ENCODE peak calls at places on chromosome 4, in six cellular contexts. P, W, M, O, R and V are unnamed samples.
A peak's percentile ranks its signal among the peaks of the same experiment; 100 is the strongest.

GRCh38 chr4:24763631-24764302 is 31.6 kb upstream of the SOD3 start:
- ATAC-seq in M (no peak), R (peak; percentile 99), P (no peak), W (no peak), O (peak; percentile 97), V (peak; percentile 96)

GRCh38 chr4:38625508-38625907 is 38.5 kb upstream of the KLF3 start:
- ATAC-seq in O (no peak), W (no peak), P (no peak), M (no peak), R (no peak), V (no peak)

GRCh38 chr4:3062466-3062865 is 11.9 kb downstream of the HTT-AS start:
- ATAC-seq in R (no peak), M (no peak), P (no peak), O (no peak), W (no peak), V (no peak)

GRCh38 chr4:140579278-140579677 is 10.5 kb upstream of the UCP1 start:
- ATAC-seq in W (no peak), R (no peak), M (no peak), O (peak; percentile 50), P (no peak), V (no peak)

GRCh38 chr4:184345573-184345922 is 127.9 kb upstream of the ENPP6 start:
- ATAC-seq in M (no peak), P (no peak), W (no peak), R (peak; percentile 63), O (no peak), V (no peak)

GRCh38 chr4:184262901-184263300 is 45.2 kb upstream of the ENPP6 start:
- ATAC-seq in O (peak; percentile 86), R (no peak), P (no peak), M (no peak), W (peak; percentile 72), V (no peak)

GRCh38 chr4:40238700-40239548 is 42.1 kb downstream of the RHOH start:
- ATAC-seq in P (no peak), O (no peak), R (no peak), W (peak; percentile 91), M (peak; percentile 19), V (peak; percentile 69)

GRCh38 chr4:176319237-176319703 is 496 bp upstream of the SPCS3 start:
- ATAC-seq in W (no peak), M (no peak), R (peak; percentile 32), P (no peak), O (peak; percentile 3), V (no peak)

GRCh38 chr4:15913631-15913970 is 24.9 kb downstream of the FGFBP1 start:
- ATAC-seq in R (no peak), O (peak; percentile 83), W (no peak), M (no peak), P (no peak), V (peak; percentile 88)

GRCh38 chr4:118087366-118087765 is 53.1 kb downstream of the NDST3 start:
- ATAC-seq in P (no peak), R (no peak), M (no peak), O (no peak), W (no peak), V (no peak)

GRCh38 chr4:22897520-22898108 is 204.9 kb downstream of the GBA3 start:
- ATAC-seq in R (no peak), W (no peak), M (no peak), P (no peak), O (peak; percentile 57), V (peak; percentile 28)

GRCh38 chr4:123244233-123244632 is 152.4 kb upstream of the SPRY1 start:
- ATAC-seq in R (peak; percentile 83), O (peak; percentile 99), M (no peak), P (peak; percentile 53), W (no peak), V (peak; percentile 97)

GRCh38 chr4:55906999-55907398 is 41.7 kb upstream of the CEP135 start:
- ATAC-seq in W (peak; percentile 90), M (no peak), O (peak; percentile 95), R (no peak), P (no peak), V (peak; percentile 63)

GRCh38 chr4:172978848-172979247 is 189.8 kb upstream of the GALNT7 start:
- ATAC-seq in W (no peak), O (no peak), M (no peak), P (no peak), R (no peak), V (no peak)

GRCh38 chr4:161252520-161253141 is 911.2 kb downstream of the FSTL5 start:
- ATAC-seq in O (peak; percentile 28), W (no peak), P (no peak), M (no peak), R (no peak), V (peak; percentile 17)

GRCh38 chr4:87896020-87896621 is 63.4 kb downstream of the MEPE start:
- ATAC-seq in R (no peak), M (no peak), W (peak; percentile 93), O (peak; percentile 92), P (no peak), V (peak; percentile 75)

GRCh38 chr4:121192500-121192899 is 28.4 kb upstream of the TNIP3 start:
- ATAC-seq in R (no peak), P (no peak), O (peak; percentile 48), M (no peak), W (no peak), V (no peak)

GRCh38 chr4:140686799-140687198 is 69.4 kb downstream of the TBC1D9 start:
- ATAC-seq in P (no peak), W (no peak), M (no peak), R (no peak), O (no peak), V (no peak)